ENCODE peak calls at places on chromosome X, in ten cellular contexts. L is NCI-H1694; J is endothelial cell of umbilical vein; O is omental fat pad; I is HEK293T; V is stimulated activated CD8-positive, alpha-beta memory T cell treated with anti-CD3 and anti-CD28 coated beads, Interleukin-4, amount 100 ng/mL, for 1 hour; E is mucosa of gallbladder; T is stimulated activated naive CD4-positive, alpha-beta T cell; U is T-cell; N is EL. Q is an unnamed sample.
A peak's percentile ranks its signal among the peaks of the same experiment; 100 is the strongest.

GRCh38 chrX:54530358-54530900 is 410 bp downstream of the GNL3L start:
- DNase-seq in O (no peak), U (no peak), E (no peak), I (no peak), L (no peak), V (no peak), J (no peak), T (no peak), N (peak; percentile 2), Q (no peak)

GRCh38 chrX:107450823-107451509 is 1.5 kb downstream of the FRMPD3 start:
- DNase-seq in U (peak; percentile 23), N (peak; percentile 0), V (no peak), J (no peak), E (no peak), L (peak; percentile 41), O (no peak), I (peak; percentile 81), T (no peak), Q (no peak)

GRCh38 chrX:118271770-118272169 is 74.1 kb upstream of the WDR44 start:
- DNase-seq in I (no peak), T (no peak), V (no peak), L (no peak), O (no peak), J (peak; percentile 57), N (no peak), U (no peak), E (no peak), Q (no peak)

GRCh38 chrX:4091046-4091760 is 377.8 kb upstream of the PRKX start:
- DNase-seq in E (no peak), N (no peak), O (no peak), I (no peak), J (no peak), T (no peak), U (no peak), V (no peak), L (no peak), Q (no peak)

GRCh38 chrX:41802958-41803357 is 79.0 kb downstream of the GPR82 start:
- DNase-seq in T (no peak), U (no peak), O (no peak), J (no peak), E (no peak), I (no peak), N (no peak), V (no peak), L (no peak), Q (no peak)

GRCh38 chrX:13215729-13216128 is 104.1 kb downstream of the ATXN3L start:
- DNase-seq in L (no peak), I (no peak), O (no peak), N (peak; percentile 38), V (no peak), U (no peak), T (no peak), J (no peak), E (no peak), Q (no peak)

GRCh38 chrX:113384628-113385027 is 544.0 kb upstream of the AMOT start:
- DNase-seq in O (no peak), V (no peak), E (no peak), J (peak; percentile 83), I (no peak), U (no peak), T (no peak), L (no peak), N (peak; percentile 55), Q (peak; percentile 3)

GRCh38 chrX:102154218-102154860 is 1.4 kb downstream of the BEX5 start:
- DNase-seq in I (peak; percentile 60), L (peak; percentile 44), U (no peak), V (no peak), N (no peak), J (no peak), E (no peak), O (no peak), T (peak; percentile 1), Q (no peak)

GRCh38 chrX:102840871-102841705 is 96.0 kb upstream of the RAB40AL start:
- DNase-seq in E (no peak), V (no peak), L (no peak), T (no peak), I (peak; percentile 52), O (no peak), U (no peak), N (peak; percentile 27), J (peak; percentile 66), Q (no peak)

GRCh38 chrX:123361371-123361770 is 177.3 kb downstream of the GRIA3 start:
- DNase-seq in V (no peak), T (no peak), O (no peak), U (no peak), L (no peak), I (no peak), E (no peak), N (no peak), J (no peak), Q (no peak)

GRCh38 chrX:78514852-78515251 is 144.3 kb downstream of the RTL3 start:
- DNase-seq in J (no peak), O (no peak), L (no peak), V (no peak), I (no peak), N (no peak), U (no peak), T (no peak), E (no peak), Q (no peak)

GRCh38 chrX:117147249-117147648 is 684.5 kb upstream of the CT83 start:
- DNase-seq in N (no peak), L (no peak), T (no peak), O (no peak), J (no peak), E (no peak), U (no peak), V (no peak), I (no peak), Q (no peak)

GRCh38 chrX:12988797-12989196 is 13.9 kb downstream of the TMSB4X start:
- DNase-seq in O (no peak), L (no peak), T (no peak), I (no peak), J (peak; percentile 73), N (peak; percentile 61), V (no peak), U (no peak), E (peak; percentile 67), Q (no peak)

GRCh38 chrX:13120017-13120416 is 75.6 kb upstream of the FAM9C start:
- DNase-seq in L (no peak), V (no peak), N (no peak), J (peak; percentile 70), E (peak; percentile 78), I (no peak), T (no peak), U (no peak), O (no peak), Q (no peak)

GRCh38 chrX:123173833-123174232 is 10.2 kb upstream of the GRIA3 start:
- DNase-seq in U (no peak), I (no peak), T (no peak), L (no peak), E (no peak), N (no peak), V (no peak), J (no peak), O (no peak), Q (no peak)